ENCODE peak calls at places on chromosomes 13 and 19, in nine cellular contexts. F, S, B, Y, W, L, T, Z and K are unnamed samples.

GRCh38 chr19:38084196-38084595 is 139.8 kb downstream of the DPF1 start:
- DNase-seq in T (no peak), S (no peak), B (no peak), L (no peak), W (no peak), F (no peak), Z (no peak), Y (no peak), K (no peak)

GRCh38 chr13:76600086-76600485 is 286.1 kb downstream of the KCTD12 start:
- DNase-seq in Y (peak), F (no peak), S (no peak), W (no peak), T (no peak), Z (no peak), L (no peak), B (no peak), K (no peak)

GRCh38 chr13:32320528-32320927 is 5.2 kb downstream of the BRCA2 start:
- DNase-seq in B (no peak), Z (no peak), Y (peak), T (no peak), W (no peak), S (no peak), F (no peak), L (no peak), K (no peak)

GRCh38 chr13:84446972-84447700 is 564.9 kb upstream of the SLITRK1 start:
- DNase-seq in S (no peak), F (no peak), T (no peak), B (no peak), Y (peak), Z (no peak), L (no peak), W (no peak), K (no peak)

GRCh38 chr13:110245421-110245899 is 61.5 kb downstream of the COL4A1 start:
- DNase-seq in F (no peak), B (no peak), T (no peak), Y (no peak), S (no peak), W (no peak), L (no peak), Z (no peak), K (no peak)

GRCh38 chr13:47415048-47415447 is 518.2 kb upstream of the HTR2A start:
- DNase-seq in F (no peak), Y (no peak), L (no peak), B (no peak), S (no peak), Z (no peak), W (no peak), T (no peak), K (no peak)

GRCh38 chr13:112616586-112617381 is 28.8 kb upstream of the TUBGCP3 start:
- DNase-seq in F (no peak), Z (no peak), T (peak), L (peak), B (peak), W (peak), S (peak), Y (peak), K (peak)

GRCh38 chr19:6465006-6465405 is 935 bp downstream of the CRB3 start:
- DNase-seq in L (no peak), W (no peak), T (no peak), Z (no peak), S (no peak), B (no peak), F (no peak), Y (no peak), K (no peak)

GRCh38 chr19:55418185-55418584 is 10.6 kb upstream of the UBE2S start:
- DNase-seq in Y (peak), F (peak), Z (no peak), S (peak), L (peak), B (peak), T (peak), W (peak), K (peak)

GRCh38 chr19:3611841-3612240 is 5.2 kb upstream of the TBXA2R start:
- DNase-seq in S (no peak), W (no peak), Y (no peak), L (no peak), Z (no peak), B (no peak), T (no peak), F (peak), K (no peak)

GRCh38 chr19:51064534-51065220 is at the start of gene KLK13:
- DNase-seq in W (no peak), S (no peak), B (peak), L (no peak), T (no peak), Y (no peak), Z (no peak), F (peak), K (no peak)

GRCh38 chr19:29952646-29953045 is 10.6 kb downstream of the URI1 start:
- DNase-seq in W (no peak), L (no peak), B (no peak), Z (no peak), Y (no peak), F (no peak), T (no peak), S (no peak), K (no peak)

GRCh38 chr19:55251296-55252081 is 7.3 kb downstream of the PPP6R1 start:
- DNase-seq in T (no peak), F (no peak), W (no peak), S (peak), Z (no peak), B (no peak), Y (no peak), L (peak), K (no peak)

GRCh38 chr13:108402850-108403249 is 133.3 kb downstream of the TNFSF13B start:
- DNase-seq in B (peak), Y (no peak), W (no peak), F (no peak), S (no peak), L (no peak), T (no peak), Z (no peak), K (no peak)

GRCh38 chr13:52160053-52160452 is 656 bp upstream of the NEK3 start:
- DNase-seq in T (peak), S (no peak), L (no peak), Y (no peak), F (no peak), W (no peak), B (no peak), Z (no peak), K (no peak)

GRCh38 chr19:35122687-35123551 is 7.3 kb downstream of the FXYD3 start:
- DNase-seq in Z (no peak), B (peak), F (no peak), S (no peak), T (no peak), L (no peak), W (no peak), Y (peak), K (no peak)